ENCODE peak calls at places on chromosomes 7 and 10, in ten cellular contexts. A is activated naive CD4-positive, alpha-beta T cell; F is psoas muscle; K is progenitor cell of endocrine pancreas; H is NCI-H510A; S is activated CD4-positive, alpha-beta T cell treated with anti-CD3 and anti-CD28 coated beads, Interleukin-2, amount 50 U/mL, for 48 hours; Z is NCI-H1436; O is thoracic aorta; P is HuH-7.5; N is T-helper 2 cell. T is an unnamed sample.
A peak's percentile ranks its signal among the peaks of the same experiment; 100 is the strongest.

GRCh38 chr10:113681533-113682470 is 2.1 kb downstream of the CASP7 start:
- DNase-seq in Z (no peak), O (no peak), A (no peak), K (no peak), S (peak; percentile 36), P (no peak), H (no peak), F (no peak), N (peak; percentile 37), T (peak; percentile 37)

GRCh38 chr10:50917486-50917885 is 32.1 kb upstream of the A1CF start:
- DNase-seq in K (no peak), Z (no peak), P (no peak), S (no peak), O (no peak), H (no peak), A (no peak), F (no peak), N (no peak), T (no peak)

GRCh38 chr7:32062150-32062549 is 8.1 kb downstream of the PDE1C start:
- DNase-seq in K (peak; percentile 33), P (no peak), N (no peak), Z (no peak), S (peak; percentile 22), A (no peak), F (peak; percentile 54), H (no peak), O (no peak), T (no peak)

GRCh38 chr7:33447980-33448379 is 318.6 kb downstream of the BBS9 start:
- DNase-seq in K (no peak), S (no peak), Z (no peak), A (no peak), N (no peak), F (no peak), H (no peak), P (no peak), O (no peak), T (no peak)

GRCh38 chr10:121005948-121006587 is 154.9 kb downstream of the WDR11 start:
- DNase-seq in P (no peak), A (no peak), H (no peak), Z (no peak), K (no peak), O (no peak), F (no peak), S (no peak), N (no peak), T (no peak)

GRCh38 chr7:46569117-46569433 is 648.0 kb upstream of the IGFBP3 start:
- DNase-seq in F (no peak), Z (no peak), N (no peak), S (no peak), K (no peak), H (no peak), O (no peak), P (no peak), A (no peak), T (no peak)

GRCh38 chr10:132916956-132917666 is 25.3 kb downstream of the CFAP46 start:
- DNase-seq in S (no peak), Z (no peak), A (no peak), O (no peak), F (peak; percentile 26), P (no peak), K (no peak), N (no peak), H (no peak), T (no peak)

GRCh38 chr7:8133955-8134733 is 127.8 kb downstream of the ICA1 start:
- DNase-seq in O (no peak), H (no peak), K (no peak), F (no peak), S (no peak), N (peak; percentile 19), A (no peak), Z (no peak), P (no peak), T (no peak)

GRCh38 chr10:110535958-110536891 is 31.3 kb upstream of the SMC3 start:
- DNase-seq in S (peak; percentile 78), A (no peak), F (no peak), N (peak; percentile 65), K (no peak), H (no peak), O (no peak), P (no peak), Z (no peak), T (no peak)

GRCh38 chr7:8092140-8092539 is 123.5 kb downstream of the GLCCI1 start:
- DNase-seq in P (no peak), Z (no peak), S (no peak), N (no peak), H (no peak), A (no peak), O (no peak), F (no peak), K (no peak), T (no peak)

GRCh38 chr7:128830231-128831177 is at the start of gene FLNC:
- DNase-seq in A (no peak), N (no peak), K (no peak), H (no peak), F (peak; percentile 91), S (peak; percentile 29), O (no peak), P (no peak), Z (no peak), T (peak; percentile 54)

GRCh38 chr10:35546824-35547225 is 58.3 kb upstream of the GJD4 start:
- DNase-seq in Z (no peak), A (no peak), F (no peak), P (no peak), K (no peak), N (no peak), H (no peak), S (no peak), O (no peak), T (no peak)

GRCh38 chr7:45663965-45664623 is 89.9 kb downstream of the ADCY1 start:
- DNase-seq in N (no peak), K (no peak), A (no peak), P (no peak), S (no peak), H (no peak), O (no peak), Z (no peak), F (no peak), T (no peak)

GRCh38 chr7:50739744-50740455 is 42.8 kb downstream of the GRB10 start:
- DNase-seq in A (no peak), F (no peak), P (no peak), H (peak; percentile 61), O (no peak), N (peak; percentile 83), Z (no peak), S (peak; percentile 24), K (no peak), T (no peak)

GRCh38 chr7:150964593-150965111 is 13.5 kb downstream of the KCNH2 start:
- DNase-seq in F (no peak), O (no peak), N (no peak), S (no peak), Z (no peak), P (peak; percentile 69), K (no peak), H (peak; percentile 43), A (no peak), T (no peak)

GRCh38 chr10:104117839-104118323 is 4.1 kb upstream of the SFR1 start:
- DNase-seq in H (no peak), A (no peak), N (no peak), O (no peak), F (no peak), S (no peak), Z (peak; percentile 38), K (no peak), P (no peak), T (no peak)

GRCh38 chr10:107814865-107815487 is 650.5 kb upstream of the SORCS1 start:
- DNase-seq in S (no peak), H (no peak), K (peak; percentile 11), F (no peak), Z (peak; percentile 15), N (no peak), O (no peak), P (no peak), A (no peak), T (no peak)

T was measured in memory B cell.